ENCODE peak calls at places on chromosomes 2 and 18, in six cellular contexts. R is PC-9, I is GM12878, J is IMR-90, E is fibroblast of lung, F is neuronal stem cell. V is an unnamed sample.
A peak's percentile ranks its signal among the peaks of the same experiment; 100 is the strongest.

GRCh38 chr2:11539317-11540147 is 5.7 kb downstream of the GREB1 start:
- DNase-seq in J (no peak), E (no peak), F (no peak), I (no peak), R (no peak), V (no peak)

GRCh38 chr18:11040823-11041712 is 108.3 kb downstream of the PIEZO2 start:
- DNase-seq in F (peak; percentile 54), I (no peak), R (no peak), E (peak; percentile 37), J (peak; percentile 69), V (peak; percentile 51)

GRCh38 chr2:65396348-65397026 is 35.9 kb downstream of the SPRED2 start:
- DNase-seq in J (peak; percentile 57), E (peak; percentile 74), R (peak; percentile 60), I (no peak), F (no peak), V (no peak)

GRCh38 chr18:57131782-57132181 is 15.1 kb upstream of the BOD1L2 start:
- DNase-seq in I (no peak), F (no peak), R (no peak), E (no peak), J (no peak), V (no peak)

GRCh38 chr2:192072261-192072660 is 122.5 kb downstream of the TMEFF2 start:
- DNase-seq in F (no peak), R (no peak), I (no peak), E (no peak), J (no peak), V (no peak)

GRCh38 chr2:219285894-219286425 is 6.8 kb downstream of the DNAJB2 start:
- DNase-seq in R (no peak), J (peak; percentile 57), E (peak; percentile 48), F (no peak), I (no peak), V (no peak)

GRCh38 chr2:201858781-201859180 is 52.4 kb downstream of the CDK15 start:
- DNase-seq in F (no peak), I (no peak), J (peak; percentile 57), E (peak; percentile 94), R (no peak), V (no peak)

GRCh38 chr2:39313575-39313974 is 69.8 kb upstream of the CDKL4 start:
- DNase-seq in R (no peak), E (peak; percentile 85), F (no peak), I (no peak), J (peak; percentile 75), V (no peak)

GRCh38 chr2:127154985-127155650 is 48.2 kb upstream of the BIN1 start:
- DNase-seq in R (no peak), F (no peak), E (peak; percentile 79), J (peak; percentile 50), I (no peak), V (no peak)

GRCh38 chr18:79059456-79059855 is 9.7 kb upstream of the ATP9B start:
- DNase-seq in E (no peak), I (no peak), F (no peak), R (no peak), J (no peak), V (no peak)

GRCh38 chr2:86414996-86415395 is 26.2 kb upstream of the KDM3A start:
- DNase-seq in J (no peak), E (no peak), R (no peak), I (no peak), F (no peak), V (no peak)

GRCh38 chr18:10566390-10566789 is 40.6 kb downstream of the NAPG start:
- DNase-seq in E (no peak), I (no peak), F (no peak), J (no peak), R (no peak), V (no peak)

GRCh38 chr2:203327582-203327917 is 644 bp upstream of the ABI2 start:
- DNase-seq in F (no peak), J (no peak), E (no peak), R (no peak), I (no peak), V (no peak)

GRCh38 chr2:70708376-70709199 is 59.4 kb downstream of the ADD2 start:
- DNase-seq in I (no peak), R (no peak), F (no peak), J (no peak), E (peak; percentile 86), V (no peak)

GRCh38 chr2:195575879-195576391 is 81.1 kb upstream of the SLC39A10 start:
- DNase-seq in E (peak; percentile 89), F (no peak), R (peak; percentile 53), I (no peak), J (peak; percentile 92), V (peak; percentile 27)

GRCh38 chr2:128512664-128513415 is 194.2 kb upstream of the HS6ST1 start:
- DNase-seq in J (no peak), F (no peak), E (no peak), I (no peak), R (no peak), V (no peak)

DNA sequence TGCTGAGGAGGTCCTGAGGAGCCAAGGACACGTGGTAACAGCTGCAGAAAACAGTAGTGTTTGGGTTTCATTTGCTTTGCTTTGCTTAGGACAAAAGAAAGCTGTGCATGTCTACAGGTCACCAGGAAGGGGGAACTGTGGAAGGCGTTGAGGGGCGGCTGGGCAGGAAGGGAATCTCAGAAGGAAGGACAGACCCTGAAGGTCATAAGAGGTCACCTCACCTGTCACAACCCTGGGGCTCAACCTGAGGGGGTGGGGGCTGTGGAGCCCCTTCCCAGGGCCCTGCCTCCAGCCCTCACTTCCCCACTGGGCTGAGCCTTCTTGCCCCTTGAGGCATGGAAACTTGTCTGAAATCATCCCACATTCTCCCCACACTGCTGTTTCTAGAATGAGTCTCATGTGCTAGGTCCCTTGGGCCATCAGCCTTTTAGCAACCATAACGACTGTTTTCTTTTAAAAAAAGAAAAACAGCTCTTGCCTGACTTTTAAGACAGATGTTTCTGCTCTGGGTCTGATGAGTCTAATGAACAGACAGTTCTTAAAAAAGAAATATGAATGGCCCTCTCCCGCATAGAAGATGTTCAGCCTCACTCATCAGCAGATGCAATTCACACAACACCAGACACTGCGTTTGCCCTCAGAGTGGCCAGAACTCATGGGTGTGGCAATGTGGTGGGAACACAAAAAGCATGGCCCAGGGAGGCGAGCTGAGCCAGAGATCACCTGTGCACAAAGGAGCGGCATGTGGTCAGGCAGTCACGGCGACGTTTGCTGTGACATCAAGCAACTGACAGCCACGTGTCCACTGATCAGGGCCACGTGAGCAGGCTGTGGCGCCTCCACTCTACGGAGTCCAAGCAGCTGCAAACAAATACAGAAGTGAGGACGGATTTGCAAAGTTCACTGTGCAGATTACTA is 84.0 kb downstream of the SEPTIN10 start:
- DNase-seq in J (no peak), R (no peak), I (no peak), E (no peak), F (no peak), V (no peak)
- H2AFZ ChIP-seq in J (no peak overlapping the region), R (no peak overlapping the region), I (no peak overlapping the region), E (no peak overlapping the region), F (no peak overlapping the region), V (no peak overlapping the region)

DNA sequence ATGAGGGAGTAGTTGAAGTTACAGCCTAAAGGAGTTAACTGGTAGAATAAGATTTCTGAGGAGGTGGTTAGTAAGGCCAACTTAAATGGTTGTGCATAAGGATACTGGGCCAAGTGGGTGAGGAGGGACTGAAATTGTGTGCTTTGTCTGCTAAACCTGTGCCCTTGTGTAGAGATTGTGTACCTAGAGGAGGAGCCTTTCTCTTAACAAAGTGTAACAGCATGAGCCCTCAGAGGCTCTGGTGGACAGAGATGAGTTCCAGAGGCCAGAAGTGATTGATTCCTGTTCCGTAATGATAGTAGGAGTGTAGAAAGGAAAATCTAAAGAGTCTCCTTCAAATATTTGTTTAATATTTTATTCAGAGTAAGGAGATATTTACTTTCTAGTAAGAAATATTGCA is 42.9 kb downstream of the OTX1 start:
- DNase-seq in J (no peak), I (no peak), R (no peak), E (no peak), F (no peak), V (no peak)
- H2AFZ ChIP-seq in J (no peak overlapping the region), I (no peak overlapping the region), R (no peak overlapping the region), E (no peak overlapping the region), F (no peak overlapping the region), V (no peak overlapping the region)

GRCh38 chr18:55821219-55821618 is 233.2 kb upstream of the TCF4 start:
- DNase-seq in F (no peak), R (peak; percentile 83), I (no peak), E (peak; percentile 75), J (peak; percentile 81), V (no peak)
- H2AFZ ChIP-seq in F (peak overlapping the region; percentile 57), R (peak overlapping the region; percentile 74), I (no peak overlapping the region), E (no peak overlapping the region), J (no peak overlapping the region), V (no peak overlapping the region)

DNA sequence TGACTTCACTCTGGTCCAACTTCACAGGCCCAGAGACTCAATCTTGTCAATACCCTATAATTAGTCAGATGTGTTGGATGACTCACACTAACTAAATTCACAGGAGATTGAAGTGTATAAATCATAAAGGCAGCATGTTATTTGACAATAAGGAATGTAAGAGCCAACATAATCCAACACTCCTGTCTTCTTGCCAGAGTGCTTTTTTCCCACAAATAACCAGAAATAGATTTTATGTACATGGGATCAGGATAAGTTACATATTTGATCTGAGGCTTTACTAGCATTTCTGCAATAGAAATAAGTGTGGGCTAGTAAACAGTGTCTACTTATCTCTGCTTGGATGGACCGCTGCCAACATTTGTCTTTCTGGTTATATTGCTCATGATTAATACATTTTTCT is 42.2 kb upstream of the ZSWIM2 start:
- DNase-seq in R (peak; percentile 62), F (no peak), E (peak; percentile 55), I (no peak), J (no peak), V (no peak)
- H2AFZ ChIP-seq in R (no peak overlapping the region), F (no peak overlapping the region), E (no peak overlapping the region), I (no peak overlapping the region), J (no peak overlapping the region), V (no peak overlapping the region)

GRCh38 chr2:35035883-35036282 is 1319.7 kb upstream of the CRIM1 start:
- DNase-seq in J (no peak), I (no peak), R (no peak), F (no peak), E (no peak), V (peak; percentile 74)
- H2AFZ ChIP-seq in J (no peak overlapping the region), I (no peak overlapping the region), R (no peak overlapping the region), F (no peak overlapping the region), E (no peak overlapping the region), V (peak overlapping the region; percentile 50)

GRCh38 chr2:212892193-212892592 is 259.2 kb downstream of the IKZF2 start:
- DNase-seq in I (no peak), F (no peak), E (peak; percentile 53), R (no peak), J (peak; percentile 64), V (no peak)
- H2AFZ ChIP-seq in I (no peak overlapping the region), F (no peak overlapping the region), E (no peak overlapping the region), R (no peak overlapping the region), J (no peak overlapping the region), V (no peak overlapping the region)

GRCh38 chr2:217010173-217010572 is 150.3 kb upstream of the TNP1 start:
- DNase-seq in I (no peak), E (no peak), F (no peak), J (peak; percentile 13), R (no peak), V (no peak)
- H2AFZ ChIP-seq in I (no peak overlapping the region), E (no peak overlapping the region), F (no peak overlapping the region), J (no peak overlapping the region), R (no peak overlapping the region), V (no peak overlapping the region)

GRCh38 chr2:224671731-224672130 is 44.4 kb downstream of the CCDC195 start:
- DNase-seq in E (no peak), R (no peak), F (no peak), I (no peak), J (no peak), V (no peak)
- H2AFZ ChIP-seq in E (no peak overlapping the region), R (no peak overlapping the region), F (no peak overlapping the region), I (no peak overlapping the region), J (no peak overlapping the region), V (no peak overlapping the region)